ENCODE peak calls at places on chromosomes 16 and 17, in nine cellular contexts. P is OCI-LY7; Q is RWPE1; L is fibroblast of lung; R is tibial nerve; H is HCT116; T is small intestine; Z is neural progenitor cell; B is CD8-positive, alpha-beta memory T cell. I is an unnamed sample.

GRCh38 chr17:29595107-29595942 is 2.4 kb downstream of the ANKRD13B start:
- DNase-seq in T (no peak), L (peak; percentile 28), P (no peak), H (no peak), Q (no peak), R (no peak), B (no peak), Z (peak; percentile 46), I (no peak)

GRCh38 chr17:50452627-50453300 is 15.9 kb downstream of the CHAD start:
- DNase-seq in Q (peak; percentile 48), L (peak; percentile 34), B (no peak), T (peak; percentile 67), P (no peak), H (no peak), R (no peak), Z (no peak), I (peak; percentile 82)

GRCh38 chr17:50213026-50214015 is 11.9 kb upstream of the COL1A1 start:
- DNase-seq in H (no peak), R (no peak), L (no peak), P (peak; percentile 29), Q (no peak), B (peak; percentile 13), Z (peak; percentile 71), T (no peak), I (no peak)

GRCh38 chr17:8862213-8863056 is 5.0 kb downstream of the PIK3R6 start:
- DNase-seq in R (no peak), T (no peak), L (no peak), Q (peak; percentile 31), B (no peak), P (no peak), Z (no peak), H (no peak), I (no peak)

GRCh38 chr17:50672831-50673551 is 34.7 kb downstream of the ANKRD40 start:
- DNase-seq in L (no peak), R (no peak), Z (no peak), H (no peak), B (no peak), Q (peak; percentile 78), P (no peak), T (no peak), I (no peak)

GRCh38 chr16:24944206-24944605 is 71.0 kb downstream of the ARHGAP17 start:
- DNase-seq in Q (no peak), H (no peak), Z (no peak), R (no peak), T (no peak), L (no peak), P (no peak), B (no peak), I (no peak)

GRCh38 chr17:1972429-1973160 is 52.5 kb downstream of the RTN4RL1 start:
- DNase-seq in B (no peak), T (no peak), Q (no peak), P (no peak), L (no peak), Z (no peak), H (no peak), R (no peak), I (no peak)

GRCh38 chr17:83125515-83126274 is 46.3 kb downstream of the METRNL start:
- DNase-seq in H (no peak), P (peak; percentile 59), Q (peak; percentile 21), T (peak; percentile 18), Z (no peak), L (no peak), B (peak; percentile 29), R (peak; percentile 50), I (peak; percentile 61)

GRCh38 chr17:55152236-55152635 is 112.5 kb upstream of the HLF start:
- DNase-seq in L (peak; percentile 20), Q (no peak), P (no peak), T (no peak), Z (no peak), B (no peak), R (no peak), H (no peak), I (no peak)

GRCh38 chr16:28531777-28532744 is 6.7 kb downstream of the NUPR1 start:
- DNase-seq in P (no peak), Z (peak; percentile 86), H (peak; percentile 56), T (peak; percentile 88), Q (no peak), L (peak; percentile 34), B (no peak), R (peak; percentile 83), I (peak; percentile 86)

GRCh38 chr16:49743206-49743470 is 112.8 kb downstream of the ZNF423 start:
- DNase-seq in T (no peak), Q (no peak), L (no peak), P (no peak), R (no peak), B (no peak), Z (no peak), H (no peak), I (no peak)

GRCh38 chr17:8745586-8746500 is 1.2 kb upstream of the CCDC42 start:
- DNase-seq in Q (peak; percentile 59), T (peak; percentile 20), P (peak; percentile 57), R (peak; percentile 39), B (peak; percentile 77), Z (peak; percentile 84), H (peak; percentile 16), L (peak; percentile 38), I (peak; percentile 70)

GRCh38 chr17:61251939-61252865 is 147.4 kb upstream of the TBX2 start:
- DNase-seq in L (peak; percentile 100), T (peak; percentile 16), P (no peak), B (no peak), Z (no peak), R (peak; percentile 95), H (no peak), Q (no peak), I (peak; percentile 84)

GRCh38 chr17:61253937-61254677 is 145.5 kb upstream of the TBX2 start:
- DNase-seq in P (no peak), R (no peak), H (no peak), T (no peak), Z (peak; percentile 23), B (no peak), L (no peak), Q (no peak), I (peak; percentile 20)

GRCh38 chr17:61255609-61256008 is 144.0 kb upstream of the TBX2 start:
- DNase-seq in B (no peak), T (no peak), R (no peak), Q (no peak), Z (no peak), H (no peak), L (peak; percentile 63), P (no peak), I (no peak)

GRCh38 chr17:61254894-61255293 is 144.7 kb upstream of the TBX2 start:
- DNase-seq in L (no peak), Q (no peak), P (no peak), T (no peak), B (no peak), R (no peak), H (no peak), Z (no peak), I (no peak)

DNA sequence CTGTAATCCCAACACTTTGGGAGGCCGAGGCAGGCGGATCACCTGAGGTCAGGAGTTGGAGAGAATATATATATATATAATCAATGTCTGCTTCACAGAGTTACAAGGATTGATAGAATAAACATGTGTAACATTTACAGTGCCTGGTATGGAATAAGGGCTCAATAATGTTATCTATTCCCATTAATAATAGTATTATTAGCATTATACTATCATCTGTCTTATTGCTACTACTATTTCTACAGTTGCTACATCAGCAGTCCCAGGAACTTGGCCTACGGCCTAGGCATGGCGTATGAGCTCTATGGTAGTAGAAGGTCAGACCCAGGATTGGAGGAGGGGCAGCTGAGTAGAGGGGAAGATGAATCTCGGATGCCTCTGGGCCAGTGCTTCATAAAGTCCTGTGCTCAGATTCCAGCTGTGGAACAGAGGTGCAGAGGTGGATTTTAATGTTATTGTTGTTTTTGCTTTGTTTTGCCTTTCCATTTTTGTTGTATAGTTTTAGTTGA is 146.3 kb upstream of the TBX2 start:
- DNase-seq in Q (no peak), B (no peak), Z (no peak), H (no peak), P (no peak), R (no peak), L (peak; percentile 87), T (no peak), I (no peak)
- H3K27ac ChIP-seq in Q (no peak overlapping the region), B (no peak overlapping the region), Z (peak overlapping the region; percentile 83), H (no peak overlapping the region), P (no peak overlapping the region), R (peak overlapping the region; percentile 77), L (peak overlapping the region; percentile 83), T (no peak overlapping the region), I (peak overlapping the region; percentile 51)

GRCh38 chr16:1330931-1331711 is 2.3 kb upstream of the BAIAP3 start:
- DNase-seq in H (no peak), T (no peak), Q (no peak), Z (no peak), R (no peak), P (peak; percentile 37), B (no peak), L (no peak), I (no peak)
- H3K27ac ChIP-seq in H (peak overlapping the region; percentile 44), T (no peak overlapping the region), Q (no peak overlapping the region), Z (no peak overlapping the region), R (peak overlapping the region; percentile 26), P (peak overlapping the region; percentile 71), B (peak overlapping the region; percentile 70), L (no peak overlapping the region), I (peak overlapping the region; percentile 65)

DNA sequence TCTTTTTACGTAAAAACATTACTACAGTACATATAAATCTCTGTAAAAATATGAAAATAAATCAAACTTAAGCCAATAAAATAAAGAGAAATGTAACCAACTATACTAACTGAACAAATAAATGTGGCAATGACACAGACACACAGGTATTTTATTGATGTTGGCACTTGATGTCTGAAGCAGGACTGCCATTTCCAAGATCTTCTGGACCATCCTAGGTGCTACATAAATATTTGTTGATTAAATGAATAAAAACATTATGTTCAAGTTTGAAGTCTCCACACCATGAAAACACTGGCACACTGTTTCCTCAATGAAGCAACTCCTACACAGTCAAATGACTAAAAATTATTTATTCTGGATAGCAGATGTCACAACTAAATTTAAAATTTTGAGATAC is 106.9 kb downstream of the NCOR1 start:
- DNase-seq in L (no peak), R (no peak), P (no peak), Z (no peak), Q (no peak), B (no peak), T (no peak), H (no peak), I (no peak)
- H3K27ac ChIP-seq in L (no peak overlapping the region), R (no peak overlapping the region), P (no peak overlapping the region), Z (no peak overlapping the region), Q (no peak overlapping the region), B (no peak overlapping the region), T (no peak overlapping the region), H (no peak overlapping the region), I (no peak overlapping the region)

GRCh38 chr16:54421220-54421619 is 134.6 kb upstream of the IRX3 start:
- DNase-seq in T (no peak), B (no peak), P (no peak), L (no peak), Z (no peak), R (no peak), H (no peak), Q (no peak), I (no peak)
- H3K27ac ChIP-seq in T (no peak overlapping the region), B (no peak overlapping the region), P (no peak overlapping the region), L (no peak overlapping the region), Z (no peak overlapping the region), R (no peak overlapping the region), H (no peak overlapping the region), Q (no peak overlapping the region), I (no peak overlapping the region)

I was measured in transverse colon.